ENCODE peak calls at places on chromosomes 1 and 21, in four cellular contexts. N, P, K and E are unnamed samples. For H3K36me3, the result is how much of the 10 kb centered on the place peaks cover.

GRCh38 chr1:48920741-48921330 is 144.1 kb upstream of the BEND5 start:
- DNase-seq in N (no peak), P (no peak), K (no peak), E (no peak)

GRCh38 chr1:202711949-202712635 is 1.8 kb upstream of the SYT2 start:
- DNase-seq in N (no peak), P (no peak), K (peak), E (no peak)

GRCh38 chr1:220189750-220190347 is 82.4 kb downstream of the RAB3GAP2 start:
- DNase-seq in N (peak), P (peak), K (peak), E (no peak)

GRCh38 chr1:66540434-66541032 is 6.6 kb downstream of the SGIP1 start:
- DNase-seq in N (no peak), P (no peak), K (no peak), E (no peak)

GRCh38 chr1:27551953-27552312 is 52.0 kb downstream of the AHDC1 start:
- DNase-seq in N (no peak), P (no peak), K (no peak), E (no peak)

GRCh38 chr1:160836981-160837557 is 25.6 kb downstream of the CD244 start:
- DNase-seq in N (no peak), P (no peak), K (no peak), E (no peak)

GRCh38 chr1:47838562-47839459 is 158.4 kb downstream of the TRABD2B start:
- DNase-seq in N (no peak), P (no peak), K (no peak), E (no peak)

GRCh38 chr1:36784147-36784862 is 250.0 kb downstream of the GRIK3 start:
- DNase-seq in N (no peak), P (no peak), K (peak), E (no peak)

GRCh38 chr1:23198373-23198772 is 18.9 kb downstream of the HTR1D start:
- DNase-seq in N (no peak), P (peak), K (no peak), E (peak)

GRCh38 chr21:46142581-46143473 is 12.6 kb downstream of the FTCD start:
- DNase-seq in N (no peak), P (no peak), K (no peak), E (no peak)

GRCh38 chr1:51877434-51878306 is 857 bp downstream of the NRDC start:
- DNase-seq in N (no peak), P (no peak), K (no peak), E (no peak)

GRCh38 chr1:93353286-93353685 is 7.6 kb downstream of the DR1 start:
- DNase-seq in N (no peak), P (no peak), K (no peak), E (no peak)

GRCh38 chr1:175169305-175170018 is 23.1 kb downstream of the KIAA0040 start:
- DNase-seq in N (no peak), P (peak), K (no peak), E (no peak)

GRCh38 chr1:20032425-20032824 is 37.6 kb upstream of the PLA2G5 start:
- DNase-seq in N (no peak), P (no peak), K (no peak), E (no peak)

GRCh38 chr1:38327559-38327973 is 281.0 kb upstream of the POU3F1 start:
- DNase-seq in N (no peak), P (no peak), K (no peak), E (no peak)

GRCh38 chr21:44521928-44522752 is 17.9 kb downstream of the KRTAP10-1 start:
- DNase-seq in N (no peak), P (no peak), K (peak), E (no peak)

GRCh38 chr1:95369985-95370670 is 136.1 kb downstream of the RWDD3 start:
- DNase-seq in N (peak), P (no peak), K (no peak), E (no peak)

GRCh38 chr1:64823691-64824476 is 79.0 kb downstream of the RAVER2 start:
- DNase-seq in N (peak), P (peak), K (peak), E (peak)

GRCh38 chr1:1217621-1218523 is 3.9 kb upstream of the TNFRSF4 start:
- DNase-seq in N (no peak), P (no peak), K (no peak), E (no peak)

GRCh38 chr1:239308701-239309333 is 77.6 kb upstream of the CHRM3 start:
- DNase-seq in N (no peak), P (no peak), K (peak), E (peak)

GRCh38 chr1:64090436-64090835 is 113.0 kb upstream of the UBE2U start:
- DNase-seq in N (no peak), P (no peak), K (no peak), E (no peak)

GRCh38 chr21:45806042-45806441 is 162.5 kb downstream of the PCBP3 start:
- DNase-seq in N (no peak), P (no peak), K (no peak), E (no peak)

GRCh38 chr1:184792450-184792969 is 37.9 kb upstream of the EDEM3 start:
- DNase-seq in N (peak), P (peak), K (no peak), E (peak)

GRCh38 chr1:197197430-197197997 is 51.0 kb upstream of the ASPM start:
- DNase-seq in N (no peak), P (no peak), K (no peak), E (no peak)

GRCh38 chr1:59561782-59562181 is 253.0 kb upstream of the HOOK1 start:
- DNase-seq in N (no peak), P (no peak), K (no peak), E (no peak)

GRCh38 chr1:244048566-244049141 is 2.4 kb upstream of the ZBTB18 start:
- DNase-seq in N (no peak), P (no peak), K (no peak), E (no peak)

GRCh38 chr1:162161921-162162550 is 92.5 kb downstream of the NOS1AP start:
- DNase-seq in N (no peak), P (no peak), K (no peak), E (no peak)

GRCh38 chr1:228483789-228484188 is 3.4 kb upstream of the RNF187 start:
- DNase-seq in N (no peak), P (no peak), K (no peak), E (no peak)

GRCh38 chr1:99638853-99639252 is 7.1 kb upstream of the PALMD start:
- DNase-seq in N (no peak), P (no peak), K (no peak), E (no peak)

GRCh38 chr1:211118407-211119102 is 15.4 kb downstream of the KCNH1 start:
- DNase-seq in N (no peak), P (no peak), K (no peak), E (no peak)

GRCh38 chr1:19926296-19927129 is 3.1 kb upstream of the PLA2G2E start:
- DNase-seq in N (peak), P (peak), K (no peak), E (no peak)

GRCh38 chr1:93595266-93595665 is 86.4 kb downstream of the BCAR3 start:
- DNase-seq in N (no peak), P (no peak), K (no peak), E (no peak)

GRCh38 chr1:244211559-244211944 is 160.5 kb downstream of the ZBTB18 start:
- DNase-seq in N (no peak), P (no peak), K (no peak), E (no peak)

GRCh38 chr1:17731460-17731859 is 23.7 kb upstream of the ACTL8 start:
- DNase-seq in N (no peak), P (no peak), K (no peak), E (no peak)

GRCh38 chr1:221992427-221992826 is 250.5 kb upstream of the DUSP10 start:
- DNase-seq in N (no peak), P (no peak), K (no peak), E (no peak)

GRCh38 chr1:236489710-236490377 is 33.9 kb upstream of the LGALS8 start:
- DNase-seq in N (peak), P (peak), K (peak), E (peak)

GRCh38 chr1:230867903-230868735 is at the start of gene C1orf198:
- DNase-seq in N (peak), P (no peak), K (peak), E (no peak)

GRCh38 chr1:203800001-203800400 is 4.6 kb downstream of the ZBED6 start:
- DNase-seq in N (no peak), P (no peak), K (no peak), E (no peak)

GRCh38 chr1:203799157-203799556 is 3.7 kb downstream of the ZBED6 start:
- DNase-seq in N (no peak), P (no peak), K (no peak), E (no peak)

GRCh38 chr1:203796223-203796747 is 862 bp downstream of the ZBED6 start:
- DNase-seq in N (peak), P (no peak), K (peak), E (no peak)

GRCh38 chr1:203797216-203797615 is 1.8 kb downstream of the ZBED6 start:
- DNase-seq in N (no peak), P (no peak), K (no peak), E (no peak)

DNA sequence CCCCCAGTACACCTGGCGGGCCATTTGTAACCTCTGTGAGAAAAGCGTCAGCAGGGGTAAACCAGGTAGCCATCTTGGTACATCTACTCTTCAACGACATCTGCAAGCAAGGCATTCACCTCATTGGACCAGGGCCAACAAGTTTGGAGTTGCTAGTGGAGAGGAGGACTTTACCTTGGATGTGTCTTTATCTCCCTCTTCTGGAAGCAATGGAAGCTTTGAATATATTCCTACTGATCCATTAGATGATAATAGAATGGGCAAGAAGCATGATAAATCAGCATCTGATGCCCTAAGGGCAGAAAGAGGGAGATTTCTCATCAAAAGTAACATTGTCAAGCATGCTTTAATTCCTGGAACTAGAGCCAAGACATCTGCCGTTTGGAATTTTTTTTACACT is 2.5 kb downstream of the ZBED6 start:
- DNase-seq in N (peak), P (no peak), K (no peak), E (no peak)
- H3K36me3 ChIP-seq in N (under half), P (under half), K (under half), E (under half)

DNA sequence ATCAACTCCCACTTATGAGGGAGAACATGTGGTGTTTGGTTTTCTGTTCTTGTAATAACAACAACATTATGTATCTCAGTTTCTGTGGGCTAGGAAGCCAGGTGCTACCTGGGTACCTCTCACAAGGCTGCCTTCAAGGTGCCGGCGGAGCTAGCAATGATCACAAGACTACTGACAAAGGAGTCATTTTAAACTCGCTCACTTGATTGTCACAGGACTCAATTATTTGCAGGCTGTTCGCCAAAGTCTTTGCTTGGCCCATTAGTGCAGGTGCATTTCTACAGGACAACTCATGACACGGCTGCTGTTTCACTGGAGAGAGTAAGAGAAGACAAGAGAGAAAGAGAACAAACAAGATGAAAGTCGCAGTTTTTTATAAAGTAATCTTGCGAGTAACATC is 1237.4 kb upstream of the TMPRSS15 start:
- DNase-seq in N (no peak), P (no peak), K (no peak), E (no peak)
- TF ChIP-seq SIN3A in N (no peak), P (no peak), K (no peak), E (no peak)

GRCh38 chr1:9249263-9249533 is 14.6 kb downstream of the H6PD start:
- DNase-seq in N (no peak), P (no peak), K (no peak), E (no peak)

GRCh38 chr1:9250336-9250585 is 15.7 kb downstream of the H6PD start:
- DNase-seq in N (no peak), P (no peak), K (no peak), E (no peak)

GRCh38 chr1:9250586-9251381 is 16.2 kb downstream of the H6PD start:
- DNase-seq in N (peak), P (no peak), K (no peak), E (no peak)

GRCh38 chr1:9248341-9249262 is 14.0 kb downstream of the H6PD start:
- DNase-seq in N (no peak), P (no peak), K (no peak), E (no peak)

GRCh38 chr1:9249534-9250335 is 15.2 kb downstream of the H6PD start:
- DNase-seq in N (peak), P (no peak), K (peak), E (no peak)
- TF ChIP-seq REST in N (no peak), P (no peak), K (no peak), E (no peak)

GRCh38 chr1:32195972-32196823 is 4.2 kb upstream of the CCDC28B start:
- DNase-seq in N (no peak), P (no peak), K (no peak), E (no peak)
- H3K36me3 ChIP-seq in N (half or more), P (under half), K (half or more), E (under half)

GRCh38 chr1:89578940-89579684 is 53.8 kb upstream of the LRRC8C start:
- DNase-seq in N (no peak), P (no peak), K (no peak), E (no peak)
- TF ChIP-seq SIN3A in N (no peak), P (no peak), K (no peak), E (no peak)

GRCh38 chr1:153783233-153784190 is 8.3 kb downstream of the SLC27A3 start:
- DNase-seq in N (peak), P (peak), K (peak), E (peak)
- TF ChIP-seq REST in N (no peak), P (no peak), K (no peak), E (no peak)

DNA sequence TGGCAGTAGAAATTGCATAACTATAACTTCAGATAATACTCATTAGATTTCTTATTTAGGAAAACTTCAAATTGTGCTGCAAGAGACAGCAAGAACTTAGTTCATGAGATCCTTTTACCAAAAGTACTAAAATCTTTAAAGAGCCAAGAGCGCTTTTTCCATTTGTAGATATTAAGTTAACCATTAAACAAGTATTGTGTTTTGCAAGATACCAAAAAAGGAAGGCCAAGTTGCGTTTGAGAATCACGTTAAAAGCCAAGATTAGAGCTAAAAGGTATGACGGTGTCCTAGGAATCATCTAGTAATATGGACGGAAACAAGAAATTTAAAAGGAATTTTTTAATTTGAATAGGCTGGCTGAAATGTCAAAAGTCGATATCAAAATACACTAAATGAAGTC is 361.3 kb upstream of the LYPLAL1 start:
- DNase-seq in N (no peak), P (no peak), K (no peak), E (no peak)
- H3K36me3 ChIP-seq in N (under half), P (under half), K (under half), E (under half)